ENCODE peak calls at places on chromosomes 7 and 10, in ten cellular contexts. D, A, E, J, Z, B, M, F, R and V are unnamed samples.
A peak's percentile ranks its signal among the peaks of the same experiment; 100 is the strongest.

GRCh38 chr10:6202098-6202683 is 541 bp upstream of the PFKFB3 start:
- DNase-seq in A (peak; percentile 29), F (peak; percentile 21), B (no peak), E (no peak), D (no peak), Z (peak; percentile 51), M (peak; percentile 70), J (peak; percentile 21), R (no peak), V (no peak)

GRCh38 chr7:25031007-25031406 is 51.0 kb upstream of the OSBPL3 start:
- DNase-seq in A (no peak), J (no peak), B (no peak), M (no peak), D (no peak), E (no peak), F (no peak), R (no peak), Z (no peak), V (peak; percentile 23)

GRCh38 chr7:41045556-41046123 is 657.2 kb downstream of the INHBA start:
- DNase-seq in R (no peak), D (no peak), Z (no peak), B (peak; percentile 32), E (no peak), M (no peak), A (no peak), J (no peak), F (no peak), V (no peak)

GRCh38 chr10:83273035-83273434 is 866.3 kb upstream of the GHITM start:
- DNase-seq in R (no peak), F (no peak), D (no peak), B (no peak), M (no peak), J (no peak), A (no peak), E (no peak), Z (no peak), V (no peak)

GRCh38 chr10:404341-404740 is 269.1 kb downstream of the ZMYND11 start:
- DNase-seq in E (peak; percentile 83), F (no peak), R (no peak), J (no peak), M (no peak), Z (no peak), B (no peak), A (no peak), D (peak; percentile 76), V (no peak)

GRCh38 chr10:68559872-68560200 is 301 bp upstream of the TET1 start:
- DNase-seq in D (no peak), F (no peak), B (no peak), A (no peak), E (no peak), M (no peak), Z (no peak), R (no peak), J (no peak), V (no peak)

GRCh38 chr10:128017825-128018224 is 108.4 kb downstream of the MKI67 start:
- DNase-seq in D (no peak), E (no peak), J (no peak), R (no peak), M (no peak), A (no peak), B (no peak), F (no peak), Z (no peak), V (no peak)

GRCh38 chr10:46534828-46535524 is 21.5 kb downstream of the GPRIN2 start:
- DNase-seq in Z (peak; percentile 10), J (no peak), F (no peak), B (no peak), R (no peak), M (peak; percentile 34), D (no peak), E (no peak), A (no peak), V (no peak)

GRCh38 chr10:125028291-125028867 is 86.5 kb downstream of the ZRANB1 start:
- DNase-seq in B (no peak), J (no peak), E (peak; percentile 65), A (no peak), Z (no peak), M (no peak), D (no peak), R (no peak), F (no peak), V (no peak)

GRCh38 chr7:99399597-99399996 is 8.8 kb downstream of the PDAP1 start:
- DNase-seq in D (no peak), J (no peak), E (no peak), Z (no peak), B (no peak), M (no peak), R (no peak), A (no peak), F (no peak), V (no peak)

GRCh38 chr10:65128277-65128676 is 1607.1 kb downstream of the REEP3 start:
- DNase-seq in B (no peak), Z (no peak), F (no peak), D (no peak), A (no peak), J (no peak), M (no peak), E (no peak), R (no peak), V (no peak)

GRCh38 chr7:16598015-16598414 is 47.5 kb downstream of the ANKMY2 start:
- DNase-seq in Z (no peak), B (no peak), F (no peak), D (no peak), M (no peak), J (no peak), E (no peak), A (no peak), R (no peak), V (no peak)

GRCh38 chr7:29243777-29244655 is 49.4 kb downstream of the CHN2 start:
- DNase-seq in J (no peak), R (no peak), B (no peak), Z (peak; percentile 71), A (no peak), M (peak; percentile 37), F (peak; percentile 18), E (no peak), D (no peak), V (no peak)

GRCh38 chr7:99579956-99580777 is 17.9 kb upstream of the TMEM225B start:
- DNase-seq in E (no peak), Z (peak; percentile 81), J (peak; percentile 33), F (peak; percentile 46), D (peak; percentile 35), R (peak; percentile 83), A (peak; percentile 89), M (no peak), B (peak; percentile 25), V (no peak)

GRCh38 chr7:131538071-131538790 is 18.2 kb downstream of the PODXL start:
- DNase-seq in D (no peak), M (no peak), B (no peak), Z (no peak), J (no peak), E (no peak), A (no peak), R (no peak), F (no peak), V (no peak)

GRCh38 chr10:118800920-118801319 is 46.1 kb upstream of the CACUL1 start:
- DNase-seq in A (no peak), F (no peak), J (peak; percentile 41), D (peak; percentile 30), E (no peak), R (no peak), M (no peak), Z (no peak), B (peak; percentile 29), V (no peak)

GRCh38 chr10:17033529-17034250 is 95.9 kb downstream of the CUBN start:
- DNase-seq in M (no peak), B (no peak), A (no peak), R (no peak), F (no peak), Z (no peak), D (peak; percentile 80), E (peak; percentile 54), J (no peak), V (no peak)

DNA sequence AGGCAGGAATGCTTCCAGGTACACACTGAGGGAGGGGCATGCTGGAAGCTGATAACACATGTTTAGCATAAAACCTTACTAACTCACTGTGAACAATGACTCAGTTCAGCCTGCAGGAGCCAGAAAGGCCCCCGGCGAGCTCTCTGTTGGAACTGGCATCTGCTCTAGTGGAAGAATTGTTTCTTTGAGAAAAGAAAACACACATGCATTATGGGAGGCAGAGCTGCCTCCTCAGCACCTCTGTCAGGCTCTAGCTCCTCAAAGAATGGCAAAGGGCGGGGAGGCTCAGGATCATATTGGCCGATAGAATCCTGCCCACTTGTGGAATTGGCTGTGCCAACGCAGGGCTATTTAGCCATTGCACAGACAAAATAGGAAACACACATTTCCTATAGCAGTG is 338.3 kb downstream of the CXCL12 start:
- DNase-seq in E (peak; percentile 43), Z (no peak), M (no peak), D (no peak), B (peak; percentile 60), R (no peak), J (no peak), A (no peak), F (no peak), V (no peak)
- TF ChIP-seq CTCF in E (no peak), Z (no peak), M (no peak), D (no peak), B (no peak), R (no peak), J (no peak), A (no peak), F (no peak), V (no peak)

GRCh38 chr7:126803060-126803665 is 449.6 kb downstream of the GRM8 start:
- DNase-seq in D (peak; percentile 76), A (peak; percentile 46), B (peak; percentile 57), J (peak; percentile 28), Z (peak; percentile 59), F (no peak), E (peak; percentile 17), M (no peak), R (no peak), V (peak; percentile 76)
- TF ChIP-seq CTCF in D (peak; percentile 66), A (peak; percentile 63), B (peak; percentile 61), J (peak; percentile 53), Z (peak; percentile 67), F (peak; percentile 57), E (peak; percentile 57), M (peak; percentile 21), R (peak; percentile 77), V (peak; percentile 71)

GRCh38 chr7:48101880-48102448 is 12.9 kb downstream of the UPP1 start:
- DNase-seq in A (no peak), D (no peak), B (no peak), R (peak; percentile 30), F (no peak), J (no peak), Z (peak; percentile 57), E (no peak), M (no peak), V (no peak)
- TF ChIP-seq CTCF in A (no peak), D (peak; percentile 34), B (no peak), R (no peak), F (peak; percentile 38), J (no peak), Z (peak; percentile 49), E (no peak), M (no peak), V (peak; percentile 37)

DNA sequence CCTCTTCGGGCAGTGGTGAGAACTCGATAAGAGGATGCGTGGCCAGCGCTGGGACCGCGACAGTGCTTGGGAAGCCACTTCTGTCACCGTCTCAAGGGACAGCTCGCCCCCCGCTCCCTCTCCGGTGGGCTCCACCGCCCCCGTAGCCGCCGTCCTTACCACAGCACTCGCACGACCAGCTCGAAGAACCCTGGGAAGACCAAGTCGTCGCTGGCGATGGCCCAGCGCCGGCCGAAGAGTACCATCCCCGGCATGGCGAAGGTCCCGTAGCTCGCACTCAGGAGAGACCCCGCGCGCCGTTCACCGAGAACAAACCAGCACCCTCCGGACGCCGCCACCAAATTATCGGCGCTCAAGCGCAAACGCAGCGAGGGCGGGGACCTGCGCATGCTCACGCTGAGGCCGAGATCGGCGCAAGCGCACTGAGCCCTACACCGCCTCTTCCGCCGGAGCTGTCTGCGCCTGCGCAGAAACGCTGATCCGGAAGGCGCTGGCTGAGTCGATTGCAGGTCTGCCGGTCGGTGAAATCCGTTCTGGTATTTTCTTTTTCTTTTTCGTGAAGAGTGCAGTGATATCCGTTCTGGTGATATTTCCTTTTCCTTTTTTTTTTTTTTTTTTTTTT is at the start of gene DAGLB:
- DNase-seq in B (peak; percentile 96), R (peak; percentile 99), M (peak; percentile 96), F (peak; percentile 92), Z (peak; percentile 96), J (peak; percentile 93), A (peak; percentile 98), E (peak; percentile 85), D (peak; percentile 93), V (peak; percentile 97)
- TF ChIP-seq CTCF in B (no peak), R (no peak), M (no peak), F (no peak), Z (no peak), J (no peak), A (no peak), E (no peak), D (no peak), V (no peak)